ENCODE peak calls at places on chromosome 13, in five cellular contexts. S, P, O, G and H are unnamed samples.
A peak's percentile ranks its signal among the peaks of the same experiment; 100 is the strongest.

GRCh38 chr13:51125495-51126226 is 14.6 kb upstream of the C13orf42 start:
- DNase-seq in S (peak; percentile 77), P (peak; percentile 54), O (peak; percentile 31), G (peak; percentile 22), H (peak; percentile 26)

GRCh38 chr13:87669379-87669978 is 1.7 kb upstream of the SLITRK5 start:
- DNase-seq in S (no peak), P (peak; percentile 10), O (no peak), G (no peak), H (no peak)

GRCh38 chr13:110759710-110760109 is 46.2 kb downstream of the ING1 start:
- DNase-seq in S (no peak), P (peak; percentile 87), O (no peak), G (peak; percentile 5), H (no peak)

GRCh38 chr13:113666951-113667701 is at the start of gene GRK1:
- DNase-seq in S (no peak), P (no peak), O (no peak), G (no peak), H (no peak)

GRCh38 chr13:50382511-50382910 is 367.3 kb downstream of the KCNRG start:
- DNase-seq in S (no peak), P (no peak), O (no peak), G (no peak), H (no peak)

GRCh38 chr13:76809369-76809768 is 76.8 kb downstream of the KCTD12 start:
- DNase-seq in S (no peak), P (no peak), O (no peak), G (no peak), H (no peak)

GRCh38 chr13:95809429-95809828 is 132.5 kb downstream of the DNAJC3 start:
- DNase-seq in S (no peak), P (no peak), O (no peak), G (no peak), H (no peak)

GRCh38 chr13:40553356-40553755 is 113.1 kb downstream of the FOXO1 start:
- DNase-seq in S (no peak), P (no peak), O (no peak), G (no peak), H (no peak)

GRCh38 chr13:64758520-64758919 is 2471.6 kb downstream of the PCDH9 start:
- DNase-seq in S (no peak), P (peak; percentile 1), O (no peak), G (no peak), H (no peak)

GRCh38 chr13:97719759-97720158 is 233.7 kb upstream of the IPO5 start:
- DNase-seq in S (no peak), P (no peak), O (no peak), G (peak; percentile 44), H (no peak)

GRCh38 chr13:113495494-113496251 is 5.2 kb upstream of the DCUN1D2 start:
- DNase-seq in S (no peak), P (peak; percentile 41), O (no peak), G (no peak), H (no peak)

GRCh38 chr13:104750377-104750776 is 1684.2 kb upstream of the SLC10A2 start:
- DNase-seq in S (no peak), P (no peak), O (no peak), G (peak; percentile 35), H (no peak)

GRCh38 chr13:92097337-92097903 is 699.0 kb downstream of the GPC5 start:
- DNase-seq in S (no peak), P (no peak), O (no peak), G (no peak), H (no peak)

GRCh38 chr13:105569816-105570215 is 965.6 kb downstream of the EFNB2 start:
- DNase-seq in S (no peak), P (no peak), O (no peak), G (no peak), H (no peak)

GRCh38 chr13:110914293-110915056 is 394 bp downstream of the ANKRD10 start:
- DNase-seq in S (peak; percentile 76), P (peak; percentile 74), O (peak; percentile 76), G (no peak), H (no peak)

GRCh38 chr13:94139393-94139995 is 340.0 kb downstream of the DCT start:
- DNase-seq in S (no peak), P (peak; percentile 65), O (no peak), G (no peak), H (peak; percentile 8)

GRCh38 chr13:107585466-107585865 is 629.9 kb downstream of the LIG4 start:
- DNase-seq in S (no peak), P (peak; percentile 46), O (no peak), G (no peak), H (no peak)

GRCh38 chr13:96053003-96053703 is at the start of gene UGGT2:
- DNase-seq in S (peak; percentile 88), P (peak; percentile 94), O (no peak), G (peak; percentile 90), H (peak; percentile 88)

GRCh38 chr13:21538753-21539152 is 65.2 kb downstream of the MICU2 start:
- DNase-seq in S (no peak), P (no peak), O (no peak), G (no peak), H (no peak)

GRCh38 chr13:20294497-20294896 is 62.4 kb upstream of the GJB6 start:
- DNase-seq in S (no peak), P (no peak), O (no peak), G (no peak), H (no peak)

GRCh38 chr13:24135674-24136300 is 24.7 kb upstream of the SPATA13 start:
- DNase-seq in S (no peak), P (peak; percentile 77), O (no peak), G (no peak), H (no peak)

GRCh38 chr13:34933349-34933748 is 8.7 kb upstream of the NBEA start:
- DNase-seq in S (no peak), P (no peak), O (no peak), G (no peak), H (no peak)

GRCh38 chr13:98658131-98658530 is 81.2 kb upstream of the STK24 start:
- DNase-seq in S (no peak), P (no peak), O (no peak), G (peak; percentile 30), H (no peak)

GRCh38 chr13:113121183-113121927 is 1.2 kb upstream of the F10 start:
- DNase-seq in S (no peak), P (no peak), O (no peak), G (no peak), H (no peak)

GRCh38 chr13:58051807-58052375 is 420.3 kb downstream of the PCDH17 start:
- DNase-seq in S (no peak), P (no peak), O (no peak), G (no peak), H (no peak)

GRCh38 chr13:58059624-58060023 is 428.1 kb downstream of the PCDH17 start:
- DNase-seq in S (no peak), P (no peak), O (no peak), G (no peak), H (no peak)

DNA sequence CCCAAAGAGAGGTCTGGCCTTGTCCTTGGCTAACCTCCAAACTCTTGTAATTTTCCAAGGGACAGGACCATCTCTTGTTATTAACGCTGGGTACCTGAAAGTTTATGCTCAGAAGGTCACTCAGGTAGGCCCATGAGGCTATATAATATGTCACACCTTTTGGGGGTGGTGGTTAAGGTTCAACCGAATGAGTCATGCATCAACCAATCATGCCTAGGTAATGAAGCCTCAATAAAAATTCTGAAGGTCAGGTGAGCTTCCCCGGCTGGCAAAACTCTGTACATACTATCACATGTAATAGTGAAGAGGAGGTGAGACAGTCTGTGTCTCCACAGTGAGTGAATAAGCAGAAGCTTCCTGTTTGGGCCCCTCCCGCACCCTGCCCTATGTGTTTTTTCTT is 424.9 kb downstream of the PCDH17 start:
- DNase-seq in S (no peak), P (no peak), O (no peak), G (no peak), H (no peak)
- H3K9me3 ChIP-seq in S (no peaks in the 10 kb centered on the region), P (peaks cover 6% of the 10 kb centered on the region), O (no peaks in the 10 kb centered on the region), G (peaks cover 5% of the 10 kb centered on the region), H (peaks cover 7% of the 10 kb centered on the region)

DNA sequence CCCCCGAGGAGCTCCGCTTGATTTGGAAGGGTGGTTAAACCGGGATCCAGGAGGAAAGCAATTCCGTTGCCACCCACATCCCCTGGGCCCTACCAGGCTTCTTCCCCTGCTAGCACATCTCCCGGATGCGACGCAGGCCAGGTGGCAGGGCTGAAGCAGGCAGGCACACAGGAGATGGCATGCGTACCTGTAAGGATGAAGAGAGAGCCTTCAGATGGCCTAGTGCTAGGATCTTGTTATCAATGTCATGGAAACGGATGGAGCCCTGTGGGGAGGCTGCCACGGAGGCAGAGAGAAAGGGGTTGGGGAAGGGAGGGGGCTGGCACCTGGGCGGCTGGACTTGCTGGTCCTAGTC is 8.5 kb upstream of the SOX1 start:
- DNase-seq in S (peak; percentile 63), P (no peak), O (no peak), G (no peak), H (no peak)
- H3K27me3 ChIP-seq in S (peaks cover 100% of the 10 kb centered on the region), P (peaks cover 90% of the 10 kb centered on the region), O (peaks cover 41% of the 10 kb centered on the region), G (peaks cover 73% of the 10 kb centered on the region), H (peaks cover 70% of the 10 kb centered on the region)

GRCh38 chr13:31310781-31311180 is 111.0 kb downstream of the B3GLCT start:
- DNase-seq in S (no peak), P (peak; percentile 1), O (no peak), G (peak; percentile 55), H (no peak)

GRCh38 chr13:31310356-31310755 is 110.6 kb downstream of the B3GLCT start:
- DNase-seq in S (no peak), P (no peak), O (no peak), G (peak; percentile 1), H (no peak)

GRCh38 chr13:31320946-31321345 is 121.2 kb downstream of the B3GLCT start:
- DNase-seq in S (no peak), P (no peak), O (no peak), G (no peak), H (no peak)

GRCh38 chr13:31314961-31315360 is 115.2 kb downstream of the B3GLCT start:
- DNase-seq in S (no peak), P (no peak), O (no peak), G (no peak), H (no peak)
- H3K9me3 ChIP-seq in S (peaks cover 46% of the 10 kb centered on the region), P (peaks cover 5% of the 10 kb centered on the region), O (peaks cover 6% of the 10 kb centered on the region), G (peaks cover 16% of the 10 kb centered on the region), H (peaks cover 18% of the 10 kb centered on the region)

GRCh38 chr13:99979453-99980200 is 2.0 kb upstream of the ZIC2 start:
- DNase-seq in S (peak; percentile 74), P (no peak), O (no peak), G (no peak), H (no peak)

GRCh38 chr13:99981115-99982020 is at the start of gene ZIC2:
- DNase-seq in S (peak; percentile 83), P (no peak), O (no peak), G (peak; percentile 60), H (no peak)

GRCh38 chr13:99978781-99979452 is 2.7 kb upstream of the ZIC2 start:
- DNase-seq in S (peak; percentile 84), P (no peak), O (no peak), G (no peak), H (no peak)

GRCh38 chr13:99982021-99982740 is 597 bp downstream of the ZIC2 start:
- DNase-seq in S (no peak), P (no peak), O (no peak), G (peak; percentile 51), H (no peak)

GRCh38 chr13:99980201-99981114 is 1.1 kb upstream of the ZIC2 start:
- DNase-seq in S (peak; percentile 85), P (peak; percentile 43), O (peak; percentile 71), G (peak; percentile 76), H (no peak)
- H3K27me3 ChIP-seq in S (peaks cover 7% of the 10 kb centered on the region), P (peaks cover 89% of the 10 kb centered on the region), O (peaks cover 64% of the 10 kb centered on the region), G (peaks cover 57% of the 10 kb centered on the region), H (peaks cover 80% of the 10 kb centered on the region)

DNA sequence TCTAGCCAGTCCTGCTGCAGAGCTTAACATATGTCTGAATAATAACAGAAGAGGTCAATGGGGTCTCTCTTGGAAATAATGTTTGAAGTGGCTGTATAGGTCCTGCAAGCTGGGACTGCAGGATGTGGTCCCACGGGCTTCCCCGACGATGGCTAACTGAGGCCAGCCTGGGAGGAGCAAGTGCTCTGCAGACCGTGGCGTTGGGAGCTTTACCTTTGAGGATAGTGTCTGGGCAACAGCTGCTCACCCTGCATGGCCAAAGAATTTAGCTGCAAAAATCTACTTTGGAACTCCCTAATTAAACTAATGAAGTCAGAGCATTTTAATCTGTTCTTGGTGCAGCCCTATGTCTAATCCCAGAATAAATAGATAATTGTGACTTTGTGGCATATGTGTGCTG is 18.2 kb upstream of the AMER2 start:
- DNase-seq in S (no peak), P (no peak), O (no peak), G (no peak), H (no peak)
- H3K9me3 ChIP-seq in S (no peaks in the 10 kb centered on the region), P (no peaks in the 10 kb centered on the region), O (no peaks in the 10 kb centered on the region), G (no peaks in the 10 kb centered on the region), H (no peaks in the 10 kb centered on the region)